ENCODE peak calls at places on chromosomes 5 and 9, in five cellular contexts. M is H54, Q is transverse colon, K is IMR-90, L is suprapubic skin. F is an unnamed sample.

GRCh38 chr9:73979894-73980264 is 517.3 kb upstream of the RORB start:
- DNase-seq in K (no peak), L (no peak), M (no peak), Q (no peak), F (no peak)

GRCh38 chr9:110559869-110560268 is 19.7 kb downstream of the SVEP1 start:
- DNase-seq in L (no peak), Q (no peak), M (no peak), K (peak), F (no peak)

GRCh38 chr5:129906177-129906887 is 2.1 kb downstream of the CHSY3 start:
- DNase-seq in Q (peak), K (no peak), M (no peak), L (no peak), F (no peak)

GRCh38 chr9:133182151-133182550 is 18.4 kb upstream of the GBGT1 start:
- DNase-seq in M (no peak), K (no peak), L (peak), Q (no peak), F (no peak)

GRCh38 chr5:123937230-123937629 is 425.3 kb downstream of the CSNK1G3 start:
- DNase-seq in L (no peak), Q (no peak), M (no peak), K (peak), F (no peak)

GRCh38 chr5:157485811-157486739 is 26.1 kb downstream of the NIPAL4 start:
- DNase-seq in K (no peak), Q (peak), L (no peak), M (no peak), F (no peak)

GRCh38 chr5:61412344-61412743 is 80.3 kb downstream of the ZSWIM6 start:
- DNase-seq in M (no peak), Q (no peak), L (no peak), K (no peak), F (no peak)

GRCh38 chr5:142201471-142201887 is 92.9 kb downstream of the NDFIP1 start:
- DNase-seq in L (no peak), M (peak), K (peak), Q (no peak), F (no peak)

GRCh38 chr5:68409259-68409658 is 193.7 kb downstream of the PIK3R1 start:
- DNase-seq in M (peak), Q (no peak), L (no peak), K (peak), F (no peak)

GRCh38 chr9:86978986-86979385 is 31.7 kb upstream of the GAS1 start:
- DNase-seq in M (no peak), Q (no peak), K (peak), L (no peak), F (no peak)

GRCh38 chr5:124453221-124454032 is 293.0 kb downstream of the ZNF608 start:
- DNase-seq in L (no peak), M (no peak), K (peak), Q (no peak), F (no peak)

GRCh38 chr5:143472576-143472975 is 69.1 kb upstream of the NR3C1 start:
- DNase-seq in Q (no peak), M (no peak), L (no peak), K (peak), F (no peak)

GRCh38 chr5:126137771-126138474 is 285.3 kb upstream of the GRAMD2B start:
- DNase-seq in K (no peak), L (no peak), Q (no peak), M (no peak), F (no peak)

GRCh38 chr5:150053695-150054392 is 32.5 kb downstream of the CSF1R start:
- DNase-seq in L (no peak), K (no peak), M (no peak), Q (no peak), F (no peak)
- TF ChIP-seq POLR2A in L (no peak), K (no peak), M (no peak), Q (no peak), F (no peak)

GRCh38 chr9:131728546-131728910 is 11.3 kb downstream of the RAPGEF1 start:
- DNase-seq in K (no peak), M (no peak), L (no peak), Q (no peak), F (no peak)

GRCh38 chr9:131727795-131728545 is 11.9 kb downstream of the RAPGEF1 start:
- DNase-seq in M (no peak), K (no peak), Q (no peak), L (no peak), F (no peak)

GRCh38 chr9:131731237-131731995 is 8.5 kb downstream of the RAPGEF1 start:
- DNase-seq in M (no peak), K (peak), Q (no peak), L (no peak), F (no peak)

GRCh38 chr9:131727184-131727785 is 12.6 kb downstream of the RAPGEF1 start:
- DNase-seq in M (peak), K (peak), Q (no peak), L (no peak), F (no peak)

GRCh38 chr9:131728961-131729360 is 10.9 kb downstream of the RAPGEF1 start:
- DNase-seq in L (no peak), M (no peak), Q (peak), K (no peak), F (no peak)
- TF ChIP-seq POLR2A in L (no peak), M (no peak), Q (no peak), K (no peak), F (no peak)

DNA sequence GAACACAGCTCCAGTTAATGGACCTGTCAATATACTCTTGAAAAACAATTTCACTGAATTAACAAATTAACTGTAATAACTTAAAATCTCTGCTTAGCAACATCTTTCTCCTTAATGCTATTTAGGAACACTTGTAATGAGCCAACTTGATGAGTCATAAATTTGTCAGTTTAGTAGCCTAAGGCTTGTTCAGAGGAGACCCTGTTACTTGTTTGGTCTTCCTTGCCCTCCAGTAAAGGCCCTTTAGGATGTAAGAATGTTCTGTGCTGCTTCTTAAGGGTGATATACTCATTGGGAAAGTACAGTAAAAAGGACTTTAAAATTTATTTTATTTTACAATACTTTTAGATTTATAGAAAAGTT is 11.4 kb upstream of the MATR3 start:
- DNase-seq in Q (no peak), K (peak), L (no peak), M (no peak), F (no peak)
- TF ChIP-seq POLR2A in Q (no peak), K (no peak), L (no peak), M (no peak), F (no peak)

GRCh38 chr9:100428871-100429654 is 2.1 kb downstream of the MSANTD3 start:
- DNase-seq in L (no peak), Q (no peak), K (peak), M (peak), F (no peak)

GRCh38 chr9:100426194-100426531 is 780 bp upstream of the MSANTD3 start:
- DNase-seq in M (no peak), L (no peak), K (no peak), Q (no peak), F (no peak)

GRCh38 chr9:100425758-100426157 is 1.2 kb upstream of the MSANTD3 start:
- DNase-seq in L (no peak), K (no peak), Q (no peak), M (peak), F (no peak)

GRCh38 chr9:100427366-100428263 is 672 bp downstream of the MSANTD3 start:
- DNase-seq in Q (peak), M (peak), K (peak), L (peak), F (no peak)

DNA sequence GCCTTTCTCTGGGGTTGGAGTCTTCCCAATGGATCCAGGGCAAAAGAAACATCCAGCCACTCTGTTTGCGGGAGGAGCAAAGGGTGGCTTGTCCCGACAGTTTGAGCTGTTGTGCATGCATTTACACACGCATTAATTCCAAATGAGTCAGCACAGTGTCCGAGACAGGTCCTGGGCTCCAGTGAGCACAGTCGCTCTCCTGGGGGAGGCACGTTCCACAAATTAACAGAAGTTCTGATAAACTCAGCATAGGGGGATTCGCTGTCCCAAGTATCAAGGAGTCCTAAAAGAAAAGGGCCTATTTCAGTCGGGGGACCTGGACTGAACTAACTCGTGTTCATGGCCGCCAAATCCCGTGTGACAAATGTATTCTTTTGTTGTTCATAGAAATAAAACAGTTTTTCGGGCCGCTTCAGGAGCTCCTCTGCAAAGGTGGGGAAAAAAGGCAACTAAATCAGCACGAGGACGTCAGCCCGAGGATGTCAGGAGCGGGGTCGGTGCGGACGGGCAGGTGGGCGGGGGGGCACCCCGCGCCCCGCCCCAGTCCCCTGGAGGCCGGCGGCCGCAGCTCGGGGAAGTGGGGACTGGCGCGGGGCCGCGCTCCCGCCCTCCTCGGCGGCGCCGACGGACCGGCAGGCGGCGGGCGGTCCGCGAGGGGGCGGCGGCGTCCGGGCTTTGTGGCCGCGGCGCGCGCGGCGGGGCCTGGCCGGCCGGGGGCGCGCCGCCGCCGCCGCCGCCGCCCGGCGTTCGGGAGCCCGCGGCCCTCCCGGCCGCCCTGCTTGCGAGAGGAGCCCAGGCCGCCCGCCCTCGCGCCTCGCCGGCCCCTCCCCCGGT is at the start of gene MSANTD3:
- DNase-seq in L (peak), M (peak), K (peak), Q (peak), F (no peak)
- TF ChIP-seq POLR2A in L (no peak), M (peak), K (peak), Q (no peak), F (no peak)

DNA sequence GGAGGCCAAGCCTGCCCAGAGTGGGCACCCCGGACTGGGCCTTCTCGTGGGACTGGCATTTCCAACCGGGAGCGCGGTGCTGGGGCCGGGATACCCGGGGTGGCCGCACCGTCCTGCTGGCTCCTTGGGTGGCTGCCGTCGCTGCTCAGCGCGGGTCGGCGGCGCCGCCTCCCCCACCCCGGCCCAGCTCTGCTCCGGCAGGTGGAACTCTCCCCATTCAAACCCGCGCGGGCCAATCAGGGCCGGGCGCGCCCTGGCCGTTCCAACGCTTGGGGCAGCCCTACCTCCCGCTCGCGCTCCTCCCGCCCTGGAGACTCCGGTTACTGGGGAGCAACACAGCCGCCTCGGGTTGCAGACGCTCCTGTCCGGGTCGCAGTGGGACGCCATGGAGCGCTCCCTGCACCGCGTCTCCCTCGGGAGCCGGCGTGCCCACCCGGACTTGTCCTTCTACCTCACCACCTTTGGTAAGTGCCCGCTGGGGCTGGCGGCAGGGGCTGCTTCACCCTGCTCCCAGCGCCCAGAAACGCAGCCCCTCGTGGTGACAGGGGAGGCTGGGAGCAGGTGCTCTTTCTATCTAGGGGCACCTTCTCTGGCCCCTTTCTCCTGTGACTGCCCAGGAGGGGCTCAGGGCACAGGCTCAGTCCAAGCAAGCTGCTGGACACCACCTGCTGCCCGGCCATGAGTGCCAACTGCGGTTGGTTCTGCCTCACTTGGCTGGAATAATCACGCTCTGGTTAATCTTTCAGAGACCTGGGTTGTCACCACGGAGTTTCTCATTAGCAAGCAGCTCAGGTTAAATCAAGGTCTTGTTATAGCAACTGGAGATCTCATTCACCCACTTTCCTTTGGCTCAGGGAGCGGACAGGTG is at the start of gene RGS3:
- DNase-seq in M (no peak), Q (peak), K (no peak), L (no peak), F (no peak)
- TF ChIP-seq POLR2A in M (no peak), Q (peak), K (no peak), L (no peak), F (no peak)

DNA sequence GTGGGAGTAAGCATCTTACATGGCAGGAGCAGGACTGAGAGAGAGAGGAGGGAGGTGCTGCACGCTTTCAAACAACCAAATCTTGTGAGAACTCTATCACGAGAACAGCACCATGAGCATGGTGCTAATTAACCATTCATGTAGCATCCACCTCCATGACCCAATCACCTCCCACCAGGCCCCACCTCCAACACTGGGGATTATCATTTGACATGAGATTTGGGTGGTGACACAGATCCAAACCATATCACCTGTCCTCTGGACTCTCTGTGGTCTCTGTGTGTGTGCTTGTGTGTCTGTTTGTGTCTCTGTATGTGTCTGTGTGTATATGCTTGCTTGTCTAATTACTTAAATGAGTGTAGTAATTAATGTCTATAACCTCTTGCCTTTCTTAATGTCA is 31.1 kb downstream of the SEC61B start:
- DNase-seq in L (no peak), Q (no peak), K (no peak), M (no peak), F (no peak)
- TF ChIP-seq POLR2A in L (no peak), Q (no peak), K (no peak), M (no peak), F (no peak)

GRCh38 chr5:133891390-133891789 is 77.0 kb downstream of the C5orf15 start:
- DNase-seq in M (no peak), Q (no peak), L (no peak), K (no peak), F (no peak)

GRCh38 chr5:133888625-133888991 is 79.8 kb downstream of the C5orf15 start:
- DNase-seq in M (no peak), Q (no peak), L (no peak), K (no peak), F (no peak)

GRCh38 chr5:133889271-133889905 is 79.0 kb downstream of the C5orf15 start:
- DNase-seq in Q (no peak), K (no peak), M (no peak), L (no peak), F (no peak)

GRCh38 chr5:133890776-133891280 is 77.6 kb downstream of the C5orf15 start:
- DNase-seq in M (no peak), L (no peak), Q (no peak), K (no peak), F (no peak)

GRCh38 chr5:133890308-133890707 is 78.1 kb downstream of the C5orf15 start:
- DNase-seq in Q (no peak), M (no peak), K (no peak), L (no peak), F (no peak)
- TF ChIP-seq POLR2A in Q (no peak), M (no peak), K (no peak), L (no peak), F (no peak)

DNA sequence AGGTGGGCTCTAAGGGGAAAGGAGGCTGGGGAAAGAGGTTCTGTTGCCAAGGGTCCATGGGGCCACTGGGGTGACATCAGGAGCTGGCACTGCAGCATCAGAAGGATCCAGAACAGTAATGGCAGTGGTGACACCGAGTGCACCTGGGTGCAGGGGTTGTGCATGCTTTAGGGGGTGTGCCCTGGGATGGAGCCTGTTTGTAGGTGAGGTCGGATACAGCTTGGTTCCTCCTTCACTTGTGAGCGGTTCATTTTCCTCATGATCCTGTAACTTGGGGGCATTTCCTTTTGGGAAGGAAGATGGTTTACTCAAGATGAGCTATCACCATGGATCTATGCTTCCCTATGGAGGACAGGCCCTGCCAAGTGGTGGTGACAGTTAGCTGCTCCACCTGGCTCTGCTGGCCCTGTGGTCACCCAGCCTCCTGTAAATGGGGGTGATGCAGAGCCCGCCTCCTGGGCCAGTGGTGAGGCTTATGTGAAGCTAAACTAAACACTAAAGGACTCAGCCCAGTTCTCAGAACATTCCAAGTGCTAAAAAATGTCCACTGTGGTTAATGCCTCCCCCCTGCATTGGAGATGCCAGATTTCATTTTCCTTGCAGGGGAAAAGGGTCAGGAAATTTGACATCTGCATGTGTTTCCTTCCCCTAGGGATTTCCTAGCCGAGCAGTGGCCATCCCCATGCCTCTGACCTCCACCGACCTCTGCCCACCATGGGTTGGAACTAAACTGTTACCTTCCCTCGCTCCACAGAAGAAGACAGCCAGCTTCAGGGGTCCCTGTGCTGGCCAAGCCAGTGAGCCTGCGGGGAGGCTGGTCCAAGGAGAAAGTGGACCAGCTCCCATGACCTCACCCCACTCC is 13.3 kb downstream of the CD74 start:
- DNase-seq in K (peak), L (no peak), M (no peak), Q (no peak), F (no peak)
- TF ChIP-seq POLR2A in K (no peak), L (no peak), M (no peak), Q (no peak), F (no peak)